ENCODE peak calls at places on chromosomes 6 and 20, in nine cellular contexts. H, P, X, A, Z, L, G, M and Q are unnamed samples.

GRCh38 chr20:11260611-11261010 is 586.8 kb upstream of the JAG1 start:
- DNase-seq in H (no peak), P (no peak), X (no peak), A (peak), Z (no peak), L (no peak), G (no peak), M (no peak), Q (no peak)

GRCh38 chr20:43576108-43576507 is 14.6 kb upstream of the IFT52 start:
- DNase-seq in H (no peak), P (no peak), X (no peak), A (no peak), Z (no peak), L (no peak), G (no peak), M (no peak), Q (no peak)

GRCh38 chr20:40293740-40294139 is 395.3 kb downstream of the MAFB start:
- DNase-seq in H (no peak), P (peak), X (no peak), A (no peak), Z (peak), L (no peak), G (no peak), M (no peak), Q (no peak)

GRCh38 chr20:50043573-50044352 is 61.0 kb downstream of the SNAI1 start:
- DNase-seq in H (no peak), P (no peak), X (no peak), A (peak), Z (no peak), L (no peak), G (no peak), M (no peak), Q (no peak)

GRCh38 chr20:17875106-17875980 is 93.3 kb downstream of the SNX5 start:
- DNase-seq in H (peak), P (no peak), X (no peak), A (peak), Z (peak), L (peak), G (no peak), M (no peak), Q (no peak)

GRCh38 chr6:16414205-16414604 is 175.8 kb downstream of the GMPR start:
- DNase-seq in H (no peak), P (no peak), X (no peak), A (no peak), Z (no peak), L (no peak), G (no peak), M (no peak), Q (no peak)

GRCh38 chr6:138673317-138674014 is 100.1 kb upstream of the CCDC28A start:
- DNase-seq in H (no peak), P (no peak), X (no peak), A (no peak), Z (no peak), L (no peak), G (no peak), M (no peak), Q (no peak)

GRCh38 chr20:10611357-10611756 is 62.4 kb downstream of the JAG1 start:
- DNase-seq in H (no peak), P (no peak), X (no peak), A (peak), Z (peak), L (no peak), G (no peak), M (no peak), Q (no peak)

GRCh38 chr6:72621243-72622093 is at the start of gene KCNQ5:
- DNase-seq in H (peak), P (no peak), X (no peak), A (peak), Z (no peak), L (no peak), G (no peak), M (peak), Q (no peak)

GRCh38 chr6:161168281-161168891 is 105.5 kb downstream of the AGPAT4 start:
- DNase-seq in H (no peak), P (no peak), X (peak), A (peak), Z (peak), L (no peak), G (peak), M (no peak), Q (no peak)

GRCh38 chr6:141677598-141678211 is 455.0 kb upstream of the GJE1 start:
- DNase-seq in H (no peak), P (no peak), X (peak), A (peak), Z (peak), L (no peak), G (no peak), M (no peak), Q (no peak)

GRCh38 chr20:36113566-36114247 is 40.8 kb upstream of the EPB41L1 start:
- DNase-seq in H (no peak), P (no peak), X (no peak), A (no peak), Z (no peak), L (no peak), G (no peak), M (no peak), Q (no peak)

GRCh38 chr20:38084425-38084951 is 50.9 kb downstream of the RPRD1B start:
- DNase-seq in H (no peak), P (no peak), X (no peak), A (peak), Z (peak), L (no peak), G (no peak), M (no peak), Q (no peak)

GRCh38 chr20:45229264-45230056 is 8.3 kb downstream of the SEMG2 start:
- DNase-seq in H (peak), P (no peak), X (peak), A (peak), Z (no peak), L (no peak), G (no peak), M (peak), Q (no peak)

GRCh38 chr20:49483018-49483705 is 694 bp upstream of the KCNB1 start:
- DNase-seq in H (no peak), P (no peak), X (no peak), A (no peak), Z (no peak), L (no peak), G (no peak), M (no peak), Q (no peak)

GRCh38 chr6:73969982-73970960 is 274.3 kb downstream of the CD109 start:
- DNase-seq in H (no peak), P (no peak), X (peak), A (peak), Z (peak), L (no peak), G (peak), M (no peak), Q (no peak)

GRCh38 chr20:17446171-17446570 is 85.0 kb downstream of the BFSP1 start:
- DNase-seq in H (no peak), P (no peak), X (no peak), A (no peak), Z (no peak), L (no peak), G (no peak), M (no peak), Q (no peak)

GRCh38 chr20:43583982-43584432 is 6.7 kb upstream of the IFT52 start:
- DNase-seq in H (peak), P (peak), X (peak), A (peak), Z (no peak), L (peak), G (no peak), M (peak), Q (peak)

GRCh38 chr6:144349690-144350132 is 64.6 kb downstream of the UTRN start:
- DNase-seq in H (no peak), P (no peak), X (no peak), A (peak), Z (peak), L (no peak), G (no peak), M (no peak), Q (peak)

GRCh38 chr6:169145476-169145875 is 108.2 kb downstream of the THBS2 start:
- DNase-seq in H (no peak), P (no peak), X (no peak), A (no peak), Z (no peak), L (no peak), G (no peak), M (no peak), Q (no peak)

GRCh38 chr6:147507162-147508072 is 1.1 kb upstream of the SAMD5 start:
- DNase-seq in H (no peak), P (no peak), X (peak), A (peak), Z (peak), L (no peak), G (no peak), M (peak), Q (no peak)

GRCh38 chr20:24998631-24999445 is 6.3 kb upstream of the APMAP start:
- DNase-seq in H (no peak), P (no peak), X (no peak), A (no peak), Z (no peak), L (no peak), G (no peak), M (no peak), Q (no peak)

GRCh38 chr6:32941412-32941784 is 570 bp upstream of the HLA-DMB start:
- DNase-seq in H (no peak), P (no peak), X (no peak), A (no peak), Z (peak), L (no peak), G (no peak), M (no peak), Q (no peak)

GRCh38 chr20:62230696-62231095 is 7.6 kb upstream of the OSBPL2 start:
- DNase-seq in H (no peak), P (no peak), X (no peak), A (no peak), Z (no peak), L (no peak), G (no peak), M (peak), Q (no peak)

GRCh38 chr20:37245671-37246237 is 15.9 kb downstream of the GHRH start:
- DNase-seq in H (no peak), P (no peak), X (no peak), A (no peak), Z (no peak), L (no peak), G (no peak), M (no peak), Q (no peak)

GRCh38 chr6:41546475-41546865 is 289 bp downstream of the FOXP4 start:
- DNase-seq in H (no peak), P (no peak), X (no peak), A (no peak), Z (no peak), L (no peak), G (no peak), M (no peak), Q (no peak)

GRCh38 chr6:43242908-43243648 is at the start of gene TTBK1:
- DNase-seq in H (no peak), P (no peak), X (peak), A (no peak), Z (no peak), L (peak), G (peak), M (no peak), Q (no peak)

GRCh38 chr20:5974531-5974930 is 24.1 kb downstream of the MCM8 start:
- DNase-seq in H (no peak), P (no peak), X (no peak), A (peak), Z (no peak), L (no peak), G (no peak), M (no peak), Q (no peak)

GRCh38 chr6:149451361-149452061 is 33.3 kb downstream of the ZC3H12D start:
- DNase-seq in H (peak), P (no peak), X (no peak), A (peak), Z (no peak), L (no peak), G (no peak), M (peak), Q (no peak)

GRCh38 chr6:28597924-28598323 is 72.2 kb downstream of the GPX5 start:
- DNase-seq in H (no peak), P (no peak), X (no peak), A (peak), Z (no peak), L (no peak), G (peak), M (no peak), Q (no peak)

GRCh38 chr6:79079425-79080130 is 1.5 kb upstream of the PHIP start:
- DNase-seq in H (no peak), P (no peak), X (peak), A (peak), Z (peak), L (no peak), G (peak), M (no peak), Q (no peak)

GRCh38 chr6:79964607-79965081 is 17.3 kb upstream of the ELOVL4 start:
- DNase-seq in H (no peak), P (no peak), X (no peak), A (no peak), Z (no peak), L (no peak), G (no peak), M (no peak), Q (no peak)

GRCh38 chr6:75206338-75207210 is 721 bp upstream of the COL12A1 start:
- DNase-seq in H (no peak), P (no peak), X (no peak), A (peak), Z (peak), L (no peak), G (no peak), M (peak), Q (no peak)

GRCh38 chr6:114227944-114228343 is 114.9 kb downstream of the HS3ST5 start:
- DNase-seq in H (no peak), P (no peak), X (peak), A (no peak), Z (no peak), L (no peak), G (no peak), M (no peak), Q (no peak)